ENCODE peak calls at places on chromosomes 2 and 18, in four cellular contexts. P is M059J, C is posterior cingulate gyrus, X is colonic mucosa. S is an unnamed sample.

GRCh38 chr2:37471994-37472393 is 127.6 kb downstream of the QPCT start:
- DNase-seq in P (peak), C (no peak), X (no peak), S (no peak)

GRCh38 chr2:9739508-9739907 is 103.8 kb upstream of the TAF1B start:
- DNase-seq in P (no peak), X (peak), C (no peak), S (no peak)

GRCh38 chr2:137383391-137383790 is 580.9 kb upstream of the HNMT start:
- DNase-seq in C (no peak), X (no peak), P (no peak), S (no peak)

GRCh38 chr2:218878941-218879761 is 1.5 kb upstream of the WNT10A start:
- DNase-seq in C (no peak), X (no peak), P (no peak), S (no peak)

GRCh38 chr2:111239107-111239506 is 118.4 kb downstream of the BCL2L11 start:
- DNase-seq in C (no peak), X (no peak), P (no peak), S (no peak)

GRCh38 chr2:19086351-19086750 is 272.1 kb downstream of the OSR1 start:
- DNase-seq in C (no peak), X (no peak), P (no peak), S (no peak)

GRCh38 chr2:16189019-16189850 is 248.9 kb downstream of the MYCN start:
- DNase-seq in X (no peak), C (no peak), P (no peak), S (no peak)

GRCh38 chr2:149611100-149611820 is 23.7 kb upstream of the MMADHC start:
- DNase-seq in P (no peak), C (no peak), X (no peak), S (no peak)

GRCh38 chr2:149129433-149129832 is 90.9 kb downstream of the LYPD6B start:
- DNase-seq in C (no peak), P (peak), X (no peak), S (no peak)

GRCh38 chr2:217983276-217984233 is 19.2 kb downstream of the TNS1 start:
- DNase-seq in P (no peak), X (no peak), C (no peak), S (no peak)

GRCh38 chr2:151781642-151782041 is 46.6 kb downstream of the ARL5A start:
- DNase-seq in C (no peak), X (no peak), P (no peak), S (no peak)

GRCh38 chr18:46474487-46475366 is 182.3 kb downstream of the LOXHD1 start:
- DNase-seq in C (no peak), X (no peak), P (no peak), S (no peak)

GRCh38 chr2:173962036-173962435 is 3.1 kb downstream of the SP3 start:
- DNase-seq in P (no peak), C (no peak), X (no peak), S (no peak)

GRCh38 chr18:12741351-12741750 is 38.5 kb downstream of the PSMG2 start:
- DNase-seq in C (no peak), P (peak), X (no peak), S (no peak)

GRCh38 chr18:61333271-61333745 is at the start of gene CDH20:
- DNase-seq in P (no peak), C (peak), X (no peak), S (peak)

GRCh38 chr18:77481541-77481940 is 231.9 kb downstream of the GALR1 start:
- DNase-seq in C (no peak), X (no peak), P (no peak), S (no peak)

GRCh38 chr2:111617804-111618576 is 266.0 kb downstream of the ANAPC1 start:
- DNase-seq in C (no peak), X (no peak), P (peak), S (no peak)

GRCh38 chr18:5941869-5942268 is 46.5 kb upstream of the TMEM200C start:
- DNase-seq in C (no peak), P (no peak), X (no peak), S (no peak)

GRCh38 chr2:216188268-216188850 is 79.2 kb downstream of the XRCC5 start:
- DNase-seq in X (no peak), C (no peak), P (no peak), S (no peak)

GRCh38 chr2:70932631-70933230 is 3.0 kb upstream of the ATP6V1B1 start:
- DNase-seq in C (no peak), P (no peak), X (peak), S (no peak)

GRCh38 chr2:149070681-149071355 is 32.3 kb downstream of the LYPD6B start:
- DNase-seq in P (no peak), X (no peak), C (no peak), S (no peak)

GRCh38 chr2:165162466-165162865 is 41.4 kb downstream of the SCN3A start:
- DNase-seq in X (no peak), C (no peak), P (no peak), S (no peak)

GRCh38 chr2:10414591-10414990 is 33.5 kb downstream of the ODC1 start:
- DNase-seq in C (no peak), P (no peak), X (no peak), S (no peak)

GRCh38 chr2:133568172-133568571 is at the start of gene NCKAP5:
- DNase-seq in P (peak), C (no peak), X (peak), S (peak)

GRCh38 chr2:217568289-217568985 is 434.4 kb downstream of the TNS1 start:
- DNase-seq in X (no peak), P (no peak), C (no peak), S (peak)

GRCh38 chr2:170715062-170715931 is at the start of gene SP5:
- DNase-seq in C (no peak), X (peak), P (peak), S (no peak)

S was measured in hippocampal formation.